ENCODE peak calls at places on chromosomes 7 and 10, in eight cellular contexts. One of them, this sample, is unnamed.

GRCh38 chr10:107011113-107011512 is 153.4 kb downstream of the SORCS1 start:
- DNase-seq in IMR-90: no peak
- DNase-seq in WTC11: no peak
- DNase-seq in fibroblast of lung: no peak
- DNase-seq in GM20000: no peak
- DNase-seq in CD4-positive, alpha-beta T cell: no peak
- DNase-seq in colonic mucosa: no peak
- DNase-seq in fibroblast of pulmonary artery: no peak
- DNase-seq in this sample: no peak

GRCh38 chr10:63229192-63229591 is 96.1 kb downstream of the NRBF2 start:
- DNase-seq in IMR-90: no peak
- DNase-seq in GM20000: no peak
- DNase-seq in CD4-positive, alpha-beta T cell: no peak
- DNase-seq in fibroblast of pulmonary artery: no peak
- DNase-seq in WTC11: no peak
- DNase-seq in colonic mucosa: no peak
- DNase-seq in fibroblast of lung: no peak
- DNase-seq in this sample: no peak

GRCh38 chr10:3805227-3805790 is 20.3 kb upstream of the KLF6 start:
- DNase-seq in WTC11: no peak
- DNase-seq in colonic mucosa: no peak
- DNase-seq in GM20000: no peak
- DNase-seq in CD4-positive, alpha-beta T cell: peak; percentile 52
- DNase-seq in fibroblast of pulmonary artery: peak; percentile 93
- DNase-seq in IMR-90: peak; percentile 83
- DNase-seq in fibroblast of lung: peak; percentile 89
- DNase-seq in this sample: peak; percentile 76

GRCh38 chr10:83012866-83013265 is 1126.4 kb upstream of the GHITM start:
- DNase-seq in fibroblast of pulmonary artery: peak; percentile 11
- DNase-seq in WTC11: no peak
- DNase-seq in fibroblast of lung: peak; percentile 66
- DNase-seq in GM20000: no peak
- DNase-seq in IMR-90: no peak
- DNase-seq in colonic mucosa: no peak
- DNase-seq in CD4-positive, alpha-beta T cell: no peak
- DNase-seq in this sample: no peak

GRCh38 chr7:100621554-100621953 is 9.2 kb downstream of the MOSPD3 start:
- DNase-seq in WTC11: no peak
- DNase-seq in fibroblast of pulmonary artery: no peak
- DNase-seq in IMR-90: no peak
- DNase-seq in CD4-positive, alpha-beta T cell: no peak
- DNase-seq in fibroblast of lung: no peak
- DNase-seq in GM20000: no peak
- DNase-seq in colonic mucosa: no peak
- DNase-seq in this sample: no peak

GRCh38 chr10:118551535-118552100 is 43.8 kb downstream of the PRLHR start:
- DNase-seq in WTC11: no peak
- DNase-seq in fibroblast of lung: no peak
- DNase-seq in IMR-90: no peak
- DNase-seq in colonic mucosa: no peak
- DNase-seq in fibroblast of pulmonary artery: no peak
- DNase-seq in GM20000: no peak
- DNase-seq in CD4-positive, alpha-beta T cell: no peak
- DNase-seq in this sample: no peak

GRCh38 chr10:22319559-22320558 is 1.0 kb upstream of the BMI1 start:
- DNase-seq in IMR-90: no peak
- DNase-seq in CD4-positive, alpha-beta T cell: no peak
- DNase-seq in GM20000: no peak
- DNase-seq in fibroblast of pulmonary artery: no peak
- DNase-seq in fibroblast of lung: no peak
- DNase-seq in WTC11: no peak
- DNase-seq in colonic mucosa: no peak
- DNase-seq in this sample: no peak

GRCh38 chr10:86795353-86795752 is 38.9 kb downstream of the BMPR1A start:
- DNase-seq in fibroblast of lung: peak; percentile 90
- DNase-seq in WTC11: no peak
- DNase-seq in GM20000: no peak
- DNase-seq in CD4-positive, alpha-beta T cell: no peak
- DNase-seq in IMR-90: peak; percentile 89
- DNase-seq in colonic mucosa: no peak
- DNase-seq in fibroblast of pulmonary artery: peak; percentile 88
- DNase-seq in this sample: no peak

GRCh38 chr7:89259085-89259484 is 463.5 kb upstream of the TEX47 start:
- DNase-seq in fibroblast of pulmonary artery: no peak
- DNase-seq in CD4-positive, alpha-beta T cell: no peak
- DNase-seq in IMR-90: no peak
- DNase-seq in colonic mucosa: no peak
- DNase-seq in fibroblast of lung: no peak
- DNase-seq in GM20000: no peak
- DNase-seq in WTC11: no peak
- DNase-seq in this sample: no peak

GRCh38 chr7:103487419-103487818 is 41.4 kb upstream of the SLC26A5 start:
- DNase-seq in CD4-positive, alpha-beta T cell: no peak
- DNase-seq in IMR-90: no peak
- DNase-seq in fibroblast of lung: no peak
- DNase-seq in colonic mucosa: peak; percentile 32
- DNase-seq in fibroblast of pulmonary artery: no peak
- DNase-seq in WTC11: no peak
- DNase-seq in GM20000: no peak
- DNase-seq in this sample: no peak

GRCh38 chr10:5861269-5862031 is 28.2 kb downstream of the ANKRD16 start:
- DNase-seq in CD4-positive, alpha-beta T cell: no peak
- DNase-seq in fibroblast of lung: peak; percentile 90
- DNase-seq in fibroblast of pulmonary artery: peak; percentile 68
- DNase-seq in GM20000: no peak
- DNase-seq in colonic mucosa: no peak
- DNase-seq in IMR-90: peak; percentile 92
- DNase-seq in WTC11: no peak
- DNase-seq in this sample: no peak

GRCh38 chr7:140635821-140636220 is 4.8 kb downstream of the DENND2A start:
- DNase-seq in GM20000: no peak
- DNase-seq in IMR-90: no peak
- DNase-seq in WTC11: no peak
- DNase-seq in fibroblast of lung: no peak
- DNase-seq in fibroblast of pulmonary artery: no peak
- DNase-seq in colonic mucosa: no peak
- DNase-seq in CD4-positive, alpha-beta T cell: no peak
- DNase-seq in this sample: no peak

GRCh38 chr7:140640727-140641531 is at the start of gene DENND2A:
- DNase-seq in WTC11: peak; percentile 80
- DNase-seq in IMR-90: peak; percentile 76
- DNase-seq in GM20000: peak; percentile 57
- DNase-seq in fibroblast of lung: peak; percentile 70
- DNase-seq in fibroblast of pulmonary artery: peak; percentile 58
- DNase-seq in CD4-positive, alpha-beta T cell: no peak
- DNase-seq in colonic mucosa: peak; percentile 70
- DNase-seq in this sample: no peak

GRCh38 chr7:140639366-140640053 is 1.1 kb downstream of the DENND2A start:
- DNase-seq in fibroblast of pulmonary artery: peak; percentile 75
- DNase-seq in WTC11: no peak
- DNase-seq in GM20000: no peak
- DNase-seq in CD4-positive, alpha-beta T cell: no peak
- DNase-seq in colonic mucosa: no peak
- DNase-seq in fibroblast of lung: peak; percentile 94
- DNase-seq in IMR-90: peak; percentile 90
- DNase-seq in this sample: peak; percentile 48

GRCh38 chr7:140640060-140640611 is 477 bp downstream of the DENND2A start:
- DNase-seq in GM20000: peak; percentile 56
- DNase-seq in fibroblast of lung: peak; percentile 56
- DNase-seq in CD4-positive, alpha-beta T cell: no peak
- DNase-seq in WTC11: peak; percentile 65
- DNase-seq in colonic mucosa: no peak
- DNase-seq in fibroblast of pulmonary artery: peak; percentile 40
- DNase-seq in IMR-90: peak; percentile 50
- DNase-seq in this sample: no peak

DNA sequence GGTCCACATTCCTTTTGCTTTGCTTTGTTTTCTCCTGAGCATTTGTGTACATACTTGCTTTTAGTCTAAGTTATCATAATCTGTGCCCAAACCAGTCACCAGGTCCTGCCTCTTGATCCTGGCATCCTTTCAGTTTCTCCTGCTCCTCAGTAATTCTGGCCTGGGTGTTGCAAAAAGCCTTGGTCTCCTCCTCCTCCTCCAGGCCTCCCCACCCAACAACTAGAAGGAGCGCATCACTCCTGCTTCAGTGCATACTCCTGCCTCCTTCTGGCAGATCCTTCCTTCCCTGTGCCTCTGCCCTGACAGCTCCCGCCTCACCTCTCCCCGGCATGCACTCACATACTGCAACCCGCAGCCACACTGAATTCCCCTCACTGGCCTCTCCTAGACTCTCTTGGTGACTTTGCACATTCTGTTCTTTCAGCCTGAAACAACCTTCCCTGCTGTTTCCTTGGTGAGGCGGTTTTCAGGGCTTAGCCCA is 2.3 kb downstream of the DENND2A start:
- DNase-seq in WTC11: peak; percentile 40
- DNase-seq in fibroblast of pulmonary artery: peak; percentile 74
- DNase-seq in GM20000: no peak
- DNase-seq in IMR-90: peak; percentile 82
- DNase-seq in colonic mucosa: no peak
- DNase-seq in CD4-positive, alpha-beta T cell: no peak
- DNase-seq in fibroblast of lung: peak; percentile 54
- DNase-seq in this sample: no peak
- TF ChIP-seq CTCF in WTC11: no peak
- TF ChIP-seq CTCF in fibroblast of pulmonary artery: peak; percentile 35
- TF ChIP-seq CTCF in GM20000: no peak
- TF ChIP-seq CTCF in IMR-90: peak; percentile 41
- TF ChIP-seq CTCF in colonic mucosa: no peak
- TF ChIP-seq CTCF in CD4-positive, alpha-beta T cell: no peak
- TF ChIP-seq CTCF in fibroblast of lung: peak; percentile 38
- TF ChIP-seq CTCF in this sample: no peak

DNA sequence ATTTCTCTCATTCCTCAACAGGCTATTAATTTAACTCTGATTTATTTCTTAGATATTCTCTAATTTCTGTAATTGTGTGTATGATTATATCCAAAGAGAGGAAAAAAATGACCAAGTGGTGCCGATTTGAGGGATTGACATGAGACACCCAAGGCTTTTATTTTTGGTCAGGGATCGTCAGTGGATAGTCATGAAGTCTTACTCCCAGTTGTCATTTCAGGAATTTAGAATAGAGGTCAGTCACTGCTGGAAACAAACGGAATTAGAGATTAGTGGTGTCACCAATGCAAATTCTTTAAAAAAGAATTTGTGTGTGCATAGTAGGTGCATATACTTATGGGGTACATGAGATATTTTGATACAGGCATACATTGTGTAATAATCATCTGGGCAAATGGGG is 26.8 kb upstream of the AGR3 start:
- DNase-seq in colonic mucosa: no peak
- DNase-seq in fibroblast of lung: no peak
- DNase-seq in GM20000: no peak
- DNase-seq in IMR-90: no peak
- DNase-seq in CD4-positive, alpha-beta T cell: no peak
- DNase-seq in fibroblast of pulmonary artery: no peak
- DNase-seq in WTC11: no peak
- DNase-seq in this sample: no peak
- TF ChIP-seq CTCF in colonic mucosa: no peak
- TF ChIP-seq CTCF in fibroblast of lung: no peak
- TF ChIP-seq CTCF in GM20000: no peak
- TF ChIP-seq CTCF in IMR-90: no peak
- TF ChIP-seq CTCF in CD4-positive, alpha-beta T cell: no peak
- TF ChIP-seq CTCF in fibroblast of pulmonary artery: no peak
- TF ChIP-seq CTCF in WTC11: no peak
- TF ChIP-seq CTCF in this sample: no peak

DNA sequence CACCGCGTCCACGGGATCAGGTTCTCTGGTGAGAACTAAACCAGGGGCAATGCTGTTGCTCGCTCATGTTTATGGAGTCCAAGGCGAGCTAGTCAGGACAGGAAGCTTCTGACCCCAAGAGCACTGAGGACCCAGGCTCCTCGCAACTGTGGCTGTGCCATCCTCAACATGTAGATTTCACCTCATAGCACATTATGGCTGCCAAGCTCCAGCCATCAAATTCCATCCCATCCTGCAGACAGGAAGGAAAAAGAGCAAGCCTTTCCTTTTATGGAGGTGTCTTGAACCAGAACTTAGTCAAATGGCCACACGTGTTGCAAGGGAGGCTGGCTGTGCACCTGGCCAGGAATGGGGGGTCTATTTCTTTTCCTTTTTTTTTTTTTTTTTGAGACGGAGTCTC is 16.1 kb upstream of the NKX6-2 start:
- DNase-seq in CD4-positive, alpha-beta T cell: no peak
- DNase-seq in fibroblast of pulmonary artery: no peak
- DNase-seq in WTC11: no peak
- DNase-seq in GM20000: no peak
- DNase-seq in IMR-90: no peak
- DNase-seq in colonic mucosa: no peak
- DNase-seq in fibroblast of lung: no peak
- DNase-seq in this sample: no peak
- TF ChIP-seq CTCF in CD4-positive, alpha-beta T cell: no peak
- TF ChIP-seq CTCF in fibroblast of pulmonary artery: no peak
- TF ChIP-seq CTCF in WTC11: no peak
- TF ChIP-seq CTCF in GM20000: no peak
- TF ChIP-seq CTCF in IMR-90: no peak
- TF ChIP-seq CTCF in colonic mucosa: no peak
- TF ChIP-seq CTCF in fibroblast of lung: no peak
- TF ChIP-seq CTCF in this sample: no peak

GRCh38 chr7:32357535-32358277 is 132.5 kb downstream of the LSM5 start:
- DNase-seq in IMR-90: no peak
- DNase-seq in GM20000: no peak
- DNase-seq in fibroblast of pulmonary artery: no peak
- DNase-seq in fibroblast of lung: no peak
- DNase-seq in WTC11: no peak
- DNase-seq in colonic mucosa: no peak
- DNase-seq in CD4-positive, alpha-beta T cell: no peak
- DNase-seq in this sample: no peak
- TF ChIP-seq CTCF in IMR-90: no peak
- TF ChIP-seq CTCF in GM20000: no peak
- TF ChIP-seq CTCF in fibroblast of pulmonary artery: no peak
- TF ChIP-seq CTCF in fibroblast of lung: no peak
- TF ChIP-seq CTCF in WTC11: no peak
- TF ChIP-seq CTCF in colonic mucosa: no peak
- TF ChIP-seq CTCF in CD4-positive, alpha-beta T cell: no peak
- TF ChIP-seq CTCF in this sample: no peak

DNA sequence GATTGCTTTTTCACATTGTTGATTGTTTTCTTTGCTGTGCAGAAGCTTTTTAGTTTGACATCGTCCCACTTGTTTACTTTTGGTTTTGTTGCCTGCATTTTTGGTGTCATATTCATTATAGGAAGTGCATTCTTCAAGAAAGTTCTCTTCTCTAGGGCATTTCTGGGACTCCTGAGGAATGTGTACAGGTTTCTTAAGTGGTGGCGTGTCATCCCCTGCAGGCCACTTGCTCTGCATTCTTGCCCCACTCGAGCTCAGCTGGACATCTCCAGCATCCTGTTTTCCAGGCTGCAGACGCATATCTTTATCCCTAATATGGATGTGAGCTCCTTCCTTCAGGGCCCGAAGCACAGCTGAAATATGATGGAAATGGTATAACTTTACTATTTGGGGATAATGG is 255.6 kb upstream of the HABP2 start:
- DNase-seq in fibroblast of pulmonary artery: peak; percentile 28
- DNase-seq in colonic mucosa: no peak
- DNase-seq in IMR-90: peak; percentile 14
- DNase-seq in GM20000: no peak
- DNase-seq in fibroblast of lung: peak; percentile 61
- DNase-seq in WTC11: no peak
- DNase-seq in CD4-positive, alpha-beta T cell: no peak
- DNase-seq in this sample: no peak
- TF ChIP-seq CTCF in fibroblast of pulmonary artery: peak; percentile 2
- TF ChIP-seq CTCF in colonic mucosa: no peak
- TF ChIP-seq CTCF in IMR-90: no peak
- TF ChIP-seq CTCF in GM20000: no peak
- TF ChIP-seq CTCF in fibroblast of lung: no peak
- TF ChIP-seq CTCF in WTC11: no peak
- TF ChIP-seq CTCF in CD4-positive, alpha-beta T cell: no peak
- TF ChIP-seq CTCF in this sample: no peak